ENCODE peak calls at places on chromosomes 1 and 21, in four cellular contexts. Z is heart left ventricle, H is heart right ventricle, V is lower lobe of right lung. L is an unnamed sample.

GRCh38 chr1:208834346-208835081 is 590.3 kb upstream of the PLXNA2 start:
- DNase-seq in Z (no peak), H (no peak), V (no peak), L (no peak)

GRCh38 chr1:31310131-31310530 is 13.3 kb downstream of the ZCCHC17 start:
- DNase-seq in Z (no peak), H (no peak), V (no peak), L (no peak)

GRCh38 chr1:89615676-89616598 is 17.0 kb upstream of the LRRC8C start:
- DNase-seq in Z (no peak), H (no peak), V (no peak), L (peak)

GRCh38 chr1:234879157-234880080 is 249.2 kb downstream of the TOMM20 start:
- DNase-seq in Z (no peak), H (no peak), V (no peak), L (no peak)

GRCh38 chr1:29156543-29157268 is 25.0 kb downstream of the SRSF4 start:
- DNase-seq in Z (no peak), H (no peak), V (no peak), L (no peak)

GRCh38 chr1:68585371-68585770 is 88.5 kb upstream of the DEPDC1 start:
- DNase-seq in Z (no peak), H (no peak), V (no peak), L (no peak)

GRCh38 chr1:24984300-24984699 is 54.2 kb upstream of the RUNX3 start:
- DNase-seq in Z (peak), H (no peak), V (no peak), L (no peak)

GRCh38 chr1:69459244-69459643 is 108.5 kb upstream of the LRRC7 start:
- DNase-seq in Z (no peak), H (no peak), V (no peak), L (no peak)

GRCh38 chr1:237281481-237281880 is 239.5 kb downstream of the RYR2 start:
- DNase-seq in Z (no peak), H (no peak), V (no peak), L (no peak)

GRCh38 chr1:51264470-51264869 is 28.4 kb downstream of the RNF11 start:
- DNase-seq in Z (no peak), H (no peak), V (no peak), L (no peak)

GRCh38 chr21:18493420-18493819 is 89.8 kb upstream of the TMPRSS15 start:
- DNase-seq in Z (no peak), H (no peak), V (no peak), L (no peak)

GRCh38 chr21:40278345-40278744 is 411.1 kb downstream of the PCP4 start:
- DNase-seq in Z (no peak), H (no peak), V (no peak), L (no peak)

GRCh38 chr1:68207129-68207689 is 25.1 kb downstream of the WLS start:
- DNase-seq in Z (no peak), H (no peak), V (no peak), L (no peak)

GRCh38 chr1:203129501-203130231 is 2.1 kb downstream of the ADORA1 start:
- DNase-seq in Z (peak), H (peak), V (no peak), L (peak)

GRCh38 chr1:201335901-201336300 is 41.6 kb downstream of the TNNT2 start:
- DNase-seq in Z (peak), H (no peak), V (peak), L (no peak)

GRCh38 chr21:32364387-32364786 is 28.4 kb downstream of the URB1 start:
- DNase-seq in Z (no peak), H (peak), V (no peak), L (no peak)

GRCh38 chr1:198203434-198203833 is 46.6 kb downstream of the NEK7 start:
- DNase-seq in Z (no peak), H (no peak), V (no peak), L (no peak)
- H3K27ac ChIP-seq in Z (no peak), H (no peak), V (no peak), L (no peak)

DNA sequence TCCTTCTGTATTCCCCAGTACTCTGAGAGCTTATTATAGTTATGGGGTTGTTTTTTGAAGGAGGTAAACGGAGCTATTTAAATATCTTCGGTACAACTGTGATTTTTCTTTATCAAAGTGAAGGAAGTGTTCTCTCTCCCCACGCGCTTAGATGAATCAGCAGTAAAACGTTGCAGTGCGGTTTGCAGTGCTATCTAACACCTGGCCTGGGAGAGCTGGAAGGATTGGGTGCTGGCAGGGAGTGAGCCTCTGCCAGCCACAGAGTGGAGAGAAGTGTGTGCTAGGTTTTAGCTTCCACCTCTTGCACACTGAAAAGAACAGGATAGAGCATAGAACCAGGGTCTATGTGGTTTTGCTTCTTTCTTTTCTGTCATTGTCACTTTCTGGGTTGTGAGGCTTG is 165.9 kb downstream of the SDCCAG8 start:
- DNase-seq in Z (no peak), H (no peak), V (no peak), L (peak)
- H3K4me3 ChIP-seq in Z (no peak), H (no peak), V (peak), L (no peak)

GRCh38 chr1:10755977-10756521 is 40.4 kb downstream of the CASZ1 start:
- DNase-seq in Z (peak), H (peak), V (peak), L (no peak)
- H3K27ac ChIP-seq in Z (peak), H (peak), V (peak), L (no peak)

GRCh38 chr1:246068619-246069509 is 438.2 kb downstream of the SMYD3 start:
- DNase-seq in Z (no peak), H (no peak), V (no peak), L (no peak)

GRCh38 chr1:246066553-246066952 is 440.5 kb downstream of the SMYD3 start:
- DNase-seq in Z (no peak), H (no peak), V (no peak), L (no peak)

GRCh38 chr1:246067432-246068021 is 439.6 kb downstream of the SMYD3 start:
- DNase-seq in Z (no peak), H (no peak), V (no peak), L (no peak)

GRCh38 chr1:246069581-246069980 is 437.5 kb downstream of the SMYD3 start:
- DNase-seq in Z (no peak), H (no peak), V (no peak), L (no peak)

DNA sequence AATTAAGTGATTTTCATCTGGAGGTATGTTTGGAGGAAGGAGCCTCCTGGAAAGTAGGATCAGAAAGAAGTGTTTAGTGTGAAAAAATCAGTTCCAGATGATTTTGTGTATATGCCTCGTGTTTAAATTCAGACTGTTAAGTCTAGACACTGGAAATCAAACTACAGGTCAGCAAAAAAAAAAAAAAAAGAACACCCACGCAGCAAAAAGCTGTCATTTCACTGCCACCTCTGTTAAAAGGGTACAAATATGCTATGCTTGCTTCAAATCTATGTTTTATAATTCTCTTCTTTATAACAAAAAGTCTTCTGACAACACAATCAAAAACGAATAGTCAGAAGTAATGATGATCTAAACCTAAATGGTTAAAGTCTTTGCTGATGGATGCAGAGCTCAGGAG is 439.0 kb downstream of the SMYD3 start:
- DNase-seq in Z (no peak), H (no peak), V (no peak), L (no peak)
- H3K4me3 ChIP-seq in Z (no peak), H (no peak), V (no peak), L (no peak)

GRCh38 chr1:83996621-83997020 is 2.3 kb downstream of the TTLL7 start:
- DNase-seq in Z (no peak), H (no peak), V (no peak), L (no peak)

GRCh38 chr1:83999316-83999819 is 436 bp upstream of the TTLL7 start:
- DNase-seq in Z (peak), H (peak), V (peak), L (no peak)

GRCh38 chr1:84000196-84000885 is 1.4 kb upstream of the TTLL7 start:
- DNase-seq in Z (no peak), H (no peak), V (no peak), L (no peak)

GRCh38 chr1:83998205-83998598 is 730 bp downstream of the TTLL7 start:
- DNase-seq in Z (no peak), H (no peak), V (no peak), L (no peak)

GRCh38 chr1:83998599-83999315 is at the start of gene TTLL7:
- DNase-seq in Z (peak), H (peak), V (peak), L (peak)
- H3K27ac ChIP-seq in Z (peak), H (peak), V (peak), L (peak)

DNA sequence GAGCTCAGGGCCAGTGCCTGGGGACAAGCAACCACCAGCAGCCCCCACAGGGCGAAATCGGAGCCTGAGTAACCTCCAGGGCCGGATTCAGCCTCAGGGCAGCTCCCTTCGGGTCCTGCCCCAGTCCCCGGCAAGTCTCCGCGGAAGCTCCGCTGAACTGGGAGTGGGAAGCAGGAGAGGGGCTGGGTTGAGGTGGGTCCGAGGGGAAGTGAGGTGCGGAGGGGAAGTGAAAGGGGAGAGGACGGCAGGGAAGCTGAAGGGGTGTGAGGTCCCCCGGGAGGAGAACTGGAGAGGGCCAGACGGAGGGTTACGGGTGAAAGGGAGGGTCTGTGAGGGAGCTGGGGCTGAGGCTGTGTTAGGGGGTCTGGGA is 560 bp downstream of the PADI2 start:
- DNase-seq in Z (no peak), H (no peak), V (no peak), L (no peak)
- H3K4me3 ChIP-seq in Z (peak), H (peak), V (peak), L (peak)

L was measured in pancreas.